ENCODE peak calls at places on chromosomes 6 and 20, in four cellular contexts. G is mammary epithelial cell, W is heart left ventricle, K is GM23248. T is an unnamed sample.
A peak's percentile ranks its signal among the peaks of the same experiment; 100 is the strongest.

GRCh38 chr6:84059082-84059481 is 25.5 kb downstream of the MRAP2 start:
- DNase-seq in G (no peak), W (no peak), K (no peak), T (no peak)

GRCh38 chr6:111721677-111722219 is 116.1 kb upstream of the TRAF3IP2 start:
- DNase-seq in G (no peak), W (no peak), K (peak; percentile 60), T (no peak)

GRCh38 chr20:4905195-4905594 is 96.1 kb downstream of the SLC23A2 start:
- DNase-seq in G (no peak), W (no peak), K (no peak), T (no peak)

GRCh38 chr6:111445786-111446395 is 37.1 kb downstream of the REV3L start:
- DNase-seq in G (no peak), W (no peak), K (no peak), T (no peak)

GRCh38 chr20:15613530-15613929 is 959.7 kb downstream of the KIF16B start:
- DNase-seq in G (no peak), W (peak; percentile 25), K (no peak), T (no peak)

GRCh38 chr20:1422756-1423155 is 29.9 kb upstream of the FKBP1A start:
- DNase-seq in G (no peak), W (no peak), K (no peak), T (no peak)

GRCh38 chr6:81962198-81962597 is 209.7 kb upstream of the TENT5A start:
- DNase-seq in G (peak; percentile 41), W (no peak), K (peak; percentile 16), T (no peak)

GRCh38 chr20:51533291-51534172 is 9.0 kb downstream of the NFATC2 start:
- DNase-seq in G (peak; percentile 56), W (no peak), K (peak; percentile 79), T (no peak)

GRCh38 chr6:159645659-159646058 is 47.4 kb downstream of the SOD2 start:
- DNase-seq in G (peak; percentile 40), W (no peak), K (no peak), T (no peak)

GRCh38 chr6:99013145-99013544 is 65.4 kb upstream of the FBXL4 start:
- DNase-seq in G (peak; percentile 72), W (no peak), K (peak; percentile 93), T (no peak)

GRCh38 chr6:85458782-85459181 is 8.9 kb downstream of the NT5E start:
- DNase-seq in G (no peak), W (no peak), K (no peak), T (no peak)

GRCh38 chr6:87407531-87407895 is 259 bp upstream of the CFAP206 start:
- DNase-seq in G (no peak), W (peak; percentile 48), K (peak; percentile 79), T (no peak)

GRCh38 chr6:143575440-143575839 is 63.9 kb upstream of the FUCA2 start:
- DNase-seq in G (peak; percentile 61), W (peak; percentile 60), K (peak; percentile 83), T (no peak)

GRCh38 chr6:90497411-90497810 is 89.5 kb downstream of the MAP3K7 start:
- DNase-seq in G (no peak), W (no peak), K (no peak), T (no peak)

GRCh38 chr6:111683749-111684267 is 78.1 kb upstream of the TRAF3IP2 start:
- DNase-seq in G (no peak), W (no peak), K (peak; percentile 91), T (no peak)

GRCh38 chr6:10626154-10626741 is 68.2 kb downstream of the C6orf52 start:
- DNase-seq in G (no peak), W (no peak), K (no peak), T (no peak)

GRCh38 chr6:129210684-129211083 is 327.7 kb downstream of the LAMA2 start:
- DNase-seq in G (no peak), W (no peak), K (no peak), T (no peak)

GRCh38 chr20:2619961-2620595 is 32.4 kb upstream of the NOP56 start:
- DNase-seq in G (peak; percentile 68), W (no peak), K (peak; percentile 19), T (no peak)

GRCh38 chr20:5569021-5569420 is 181.2 kb upstream of the SHLD1 start:
- DNase-seq in G (peak; percentile 27), W (no peak), K (peak; percentile 56), T (no peak)

GRCh38 chr6:150334790-150335783 is 33.7 kb upstream of the IYD start:
- DNase-seq in G (peak; percentile 67), W (peak; percentile 27), K (peak; percentile 80), T (no peak)

GRCh38 chr6:138105880-138106664 is 1.1 kb downstream of the PERP start:
- DNase-seq in G (peak; percentile 61), W (no peak), K (peak; percentile 28), T (no peak)

GRCh38 chr6:47144306-47144705 is 102.2 kb upstream of the ADGRF1 start:
- DNase-seq in G (no peak), W (no peak), K (peak; percentile 84), T (no peak)

GRCh38 chr6:114218421-114218820 is 124.4 kb downstream of the HS3ST5 start:
- DNase-seq in G (no peak), W (no peak), K (no peak), T (no peak)

GRCh38 chr6:73854998-73855718 is 159.2 kb downstream of the CD109 start:
- DNase-seq in G (peak; percentile 41), W (no peak), K (peak; percentile 77), T (no peak)

GRCh38 chr6:137190710-137191109 is 17.3 kb upstream of the IL22RA2 start:
- DNase-seq in G (no peak), W (no peak), K (no peak), T (no peak)

GRCh38 chr6:130675072-130675471 is 152.1 kb upstream of the SMLR1 start:
- DNase-seq in G (peak; percentile 76), W (no peak), K (peak; percentile 61), T (no peak)

GRCh38 chr20:25676164-25676809 is 20.4 kb downstream of the ZNF337 start:
- DNase-seq in G (peak; percentile 50), W (no peak), K (peak; percentile 82), T (no peak)

GRCh38 chr6:14770572-14770971 is 475.3 kb upstream of the JARID2 start:
- DNase-seq in G (no peak), W (no peak), K (no peak), T (no peak)

GRCh38 chr6:40520683-40521082 is 66.5 kb downstream of the LRFN2 start:
- DNase-seq in G (no peak), W (peak; percentile 32), K (no peak), T (no peak)

GRCh38 chr6:7821426-7821825 is 89.2 kb downstream of the TXNDC5 start:
- DNase-seq in G (no peak), W (no peak), K (peak; percentile 78), T (no peak)

GRCh38 chr20:52154575-52154974 is 37.0 kb downstream of the ZFP64 start:
- DNase-seq in G (no peak), W (no peak), K (no peak), T (no peak)

GRCh38 chr6:73704260-73704659 is 8.3 kb downstream of the CD109 start:
- DNase-seq in G (peak; percentile 100), W (no peak), K (peak; percentile 96), T (no peak)

GRCh38 chr20:47544240-47544639 is 42.6 kb downstream of the NCOA3 start:
- DNase-seq in G (peak; percentile 36), W (no peak), K (peak; percentile 75), T (no peak)
- H3K4me1 ChIP-seq in G (peaks cover 9% of the 10 kb centered on the region), W (peaks cover 66% of the 10 kb centered on the region), K (peaks cover 47% of the 10 kb centered on the region), T (peaks cover 25% of the 10 kb centered on the region)

DNA sequence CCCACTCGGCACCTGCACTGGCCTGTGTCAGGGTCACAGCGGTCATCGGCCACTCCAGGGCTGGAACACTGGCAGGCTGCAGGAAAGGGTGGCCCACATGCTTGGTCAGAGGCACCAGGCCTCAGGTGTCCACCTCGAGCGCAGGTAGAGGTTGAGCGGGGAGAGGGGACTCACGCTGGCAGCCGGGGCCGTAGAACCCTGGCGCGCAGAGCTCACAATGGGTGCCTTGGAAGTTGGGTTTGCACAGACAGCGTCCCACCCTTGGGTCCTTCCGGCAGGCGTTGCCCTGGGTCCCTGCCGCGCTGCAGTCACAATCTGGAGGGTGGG is 28.9 kb downstream of the LAMA5 start:
- DNase-seq in G (no peak), W (no peak), K (no peak), T (no peak)
- H3K27ac ChIP-seq in G (no peak overlapping the region), W (no peak overlapping the region), K (no peak overlapping the region), T (no peak overlapping the region)

DNA sequence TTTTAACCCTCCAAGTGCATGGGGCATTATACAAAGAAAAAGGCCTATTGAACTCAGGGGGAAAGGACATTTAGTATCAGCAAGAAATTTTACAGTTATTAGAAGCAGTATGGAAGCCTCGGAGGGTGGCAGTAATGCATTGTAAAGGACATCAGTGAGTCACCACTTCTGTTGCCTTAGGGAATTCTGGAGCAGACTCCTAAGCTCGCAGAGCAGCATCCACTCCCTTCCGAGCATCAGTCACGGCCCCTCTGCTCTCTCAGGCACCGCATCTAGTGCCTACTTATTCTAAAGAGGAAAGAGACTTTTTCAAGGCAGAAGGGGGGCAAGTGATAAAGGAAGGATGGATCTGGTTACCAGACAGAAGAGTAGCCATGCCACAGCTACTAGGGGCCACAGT is 296.5 kb downstream of the RNGTT start:
- DNase-seq in G (no peak), W (no peak), K (no peak), T (no peak)
- H3K4me1 ChIP-seq in G (no peaks in the 10 kb centered on the region), W (no peaks in the 10 kb centered on the region), K (no peaks in the 10 kb centered on the region), T (no peaks in the 10 kb centered on the region)

DNA sequence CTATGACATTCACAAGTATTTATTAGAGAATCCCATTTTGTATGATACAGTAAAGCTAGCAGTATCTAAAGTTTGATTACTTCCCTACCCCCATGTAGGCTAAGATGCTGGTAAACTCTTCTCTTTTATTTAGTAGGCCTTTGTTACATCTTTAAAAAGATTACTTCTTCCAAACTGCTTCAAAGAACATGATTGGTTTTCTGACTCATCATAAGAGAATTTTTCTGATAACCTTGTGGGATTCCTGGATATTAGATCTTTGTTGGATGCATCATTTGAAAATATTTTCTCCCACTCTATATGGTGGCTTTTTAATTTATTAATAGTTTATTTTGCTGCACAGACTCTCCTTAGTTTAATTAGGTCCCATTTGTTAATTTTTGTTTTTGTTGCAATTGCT is 898.3 kb upstream of the ADGRB3 start:
- DNase-seq in G (no peak), W (no peak), K (no peak), T (no peak)
- H3K27ac ChIP-seq in G (no peak overlapping the region), W (no peak overlapping the region), K (no peak overlapping the region), T (no peak overlapping the region)

GRCh38 chr6:33077908-33078307 is 2.1 kb downstream of the HLA-DPB1 start:
- DNase-seq in G (no peak), W (no peak), K (no peak), T (no peak)
- H3K4me1 ChIP-seq in G (peaks cover 9% of the 10 kb centered on the region), W (peaks cover 34% of the 10 kb centered on the region), K (no peaks in the 10 kb centered on the region), T (peaks cover 14% of the 10 kb centered on the region)

DNA sequence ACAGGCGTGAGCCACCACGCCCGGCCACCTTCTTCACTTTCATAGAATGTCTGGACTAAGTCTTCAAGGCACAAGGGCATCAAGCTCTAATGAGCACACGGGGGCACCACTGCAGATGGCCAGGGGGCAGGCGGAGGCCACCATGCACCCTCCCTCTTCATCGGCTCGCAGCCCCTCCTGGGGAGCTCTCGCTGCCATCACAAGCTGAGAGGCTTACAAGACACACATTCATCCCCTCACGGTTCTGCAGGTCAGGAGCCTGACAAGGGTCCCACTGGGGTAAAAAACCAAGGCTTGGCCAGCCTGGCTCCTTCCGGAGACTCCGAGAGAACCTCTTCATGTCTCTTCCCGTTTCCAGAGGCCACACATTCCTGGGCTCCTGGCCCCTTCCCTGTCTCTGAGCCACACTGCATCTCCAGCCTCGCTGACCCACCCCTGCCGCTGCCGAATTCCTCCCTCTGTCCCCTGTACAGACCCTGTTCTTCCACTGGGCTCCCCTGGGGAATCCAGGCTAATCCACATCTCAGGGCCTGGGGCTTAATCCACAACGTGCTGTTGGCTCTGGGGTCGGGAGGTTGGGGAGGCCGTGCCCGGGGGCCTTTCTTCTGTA is 19.8 kb downstream of the DLL1 start:
- DNase-seq in G (no peak), W (no peak), K (no peak), T (no peak)
- H3K27ac ChIP-seq in G (no peak overlapping the region), W (no peak overlapping the region), K (no peak overlapping the region), T (no peak overlapping the region)

T was measured in thoracic aorta.